ENCODE peak calls at places on chromosomes 13 and 19, in seven cellular contexts. I is type B pancreatic cell, X is body of pancreas, K is breast epithelium, A is tibial artery, Y is pancreas, R is B cell. C is an unnamed sample.

GRCh38 chr13:100828226-100828625 is 153.6 kb upstream of the TMTC4 start:
- DNase-seq in I (no peak), X (no peak), K (no peak), A (no peak), Y (no peak), R (no peak), C (no peak)

GRCh38 chr13:67119481-67119883 is 110.7 kb downstream of the PCDH9 start:
- DNase-seq in I (no peak), X (no peak), K (no peak), A (no peak), Y (no peak), R (no peak), C (no peak)

GRCh38 chr13:113724780-113725315 is 34.2 kb upstream of the TMEM255B start:
- DNase-seq in I (no peak), X (peak; percentile 81), K (peak; percentile 79), A (peak; percentile 67), Y (peak; percentile 82), R (peak; percentile 88), C (peak; percentile 85)

GRCh38 chr19:15869109-15869555 is 28.7 kb downstream of the CYP4F2 start:
- DNase-seq in I (no peak), X (peak; percentile 32), K (peak; percentile 26), A (peak; percentile 24), Y (peak; percentile 21), R (no peak), C (peak; percentile 56)

GRCh38 chr19:33823341-33823740 is 26.7 kb downstream of the KCTD15 start:
- DNase-seq in I (no peak), X (no peak), K (no peak), A (no peak), Y (no peak), R (no peak), C (no peak)

GRCh38 chr13:24097064-24097463 is 63.5 kb upstream of the SPATA13 start:
- DNase-seq in I (no peak), X (no peak), K (no peak), A (no peak), Y (no peak), R (no peak), C (no peak)

GRCh38 chr13:62760724-62761123 is 1345.1 kb upstream of the PCDH20 start:
- DNase-seq in I (no peak), X (no peak), K (no peak), A (no peak), Y (no peak), R (no peak), C (no peak)

GRCh38 chr13:90686438-90686837 is 661.0 kb upstream of the MIR17HG start:
- DNase-seq in I (no peak), X (no peak), K (no peak), A (no peak), Y (no peak), R (no peak), C (no peak)

GRCh38 chr19:5436101-5436947 is 18.9 kb upstream of the ZNRF4 start:
- DNase-seq in I (peak; percentile 88), X (no peak), K (no peak), A (no peak), Y (no peak), R (no peak), C (peak; percentile 52)

GRCh38 chr13:41842029-41842428 is 118.9 kb downstream of the VWA8 start:
- DNase-seq in I (no peak), X (no peak), K (no peak), A (no peak), Y (no peak), R (no peak), C (no peak)

GRCh38 chr19:5172859-5173577 is 167.6 kb downstream of the PTPRS start:
- DNase-seq in I (no peak), X (no peak), K (no peak), A (peak; percentile 58), Y (no peak), R (no peak), C (no peak)

DNA sequence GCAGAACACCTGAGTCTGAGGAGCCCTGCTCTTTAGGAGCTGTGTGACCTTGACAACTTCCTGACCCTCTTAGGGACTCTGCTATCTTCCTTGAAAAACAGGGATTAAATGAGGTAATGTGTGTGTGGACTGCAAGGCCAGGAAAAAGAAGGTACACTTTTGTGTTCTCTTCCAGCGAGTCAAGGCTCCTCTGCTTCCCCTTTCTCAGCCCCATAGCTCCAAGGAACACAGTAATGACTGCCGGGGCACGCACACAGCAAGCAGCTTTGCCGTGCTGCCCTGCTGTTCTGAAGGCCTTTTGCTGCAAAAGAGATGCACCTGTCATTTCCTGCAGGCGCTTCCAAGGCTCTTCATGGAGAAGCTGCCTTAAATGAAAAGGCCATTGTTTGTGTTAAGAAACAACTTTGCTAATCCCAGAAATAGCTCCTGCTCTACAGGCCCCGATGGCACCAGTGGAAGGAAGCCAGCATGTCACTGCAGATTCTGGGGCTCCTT is 84.6 kb downstream of the CYSLTR2 start:
- DNase-seq in I (no peak), X (no peak), K (no peak), A (no peak), Y (no peak), R (no peak), C (no peak)
- TF ChIP-seq CTCF in I (no peak), X (no peak), K (no peak), A (no peak), Y (no peak), R (no peak), C (no peak)

DNA sequence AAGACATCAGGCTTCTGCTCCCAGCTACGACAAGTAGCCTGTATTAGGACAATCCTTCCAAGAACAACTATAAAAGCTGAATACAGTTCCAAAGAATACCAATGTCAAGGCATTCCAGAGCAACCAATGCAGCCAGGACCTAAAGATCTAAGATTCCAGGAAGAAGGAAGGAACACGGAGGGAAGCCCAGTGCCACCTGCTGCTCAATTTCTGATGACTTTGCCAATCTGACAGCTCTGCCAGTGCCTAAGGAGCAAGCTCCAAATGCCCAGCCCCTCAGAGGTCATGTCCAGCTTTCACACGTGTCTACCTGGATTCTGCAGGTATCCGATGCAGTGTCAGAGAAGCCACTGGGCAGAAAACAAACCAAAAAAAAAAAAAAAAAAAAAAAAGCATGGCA is 164.4 kb downstream of the IRS2 start:
- DNase-seq in I (no peak), X (no peak), K (no peak), A (no peak), Y (no peak), R (no peak), C (no peak)
- TF ChIP-seq CTCF in I (no peak), X (no peak), K (no peak), A (no peak), Y (no peak), R (no peak), C (no peak)

GRCh38 chr13:30253830-30254229 is 53.5 kb downstream of the KATNAL1 start:
- DNase-seq in I (no peak), X (no peak), K (no peak), A (no peak), Y (no peak), R (no peak), C (no peak)

GRCh38 chr13:30255696-30256095 is 51.7 kb downstream of the KATNAL1 start:
- DNase-seq in I (no peak), X (no peak), K (no peak), A (no peak), Y (no peak), R (no peak), C (no peak)

GRCh38 chr13:30257433-30258099 is 49.8 kb downstream of the KATNAL1 start:
- DNase-seq in I (no peak), X (no peak), K (no peak), A (no peak), Y (no peak), R (no peak), C (peak; percentile 34)

GRCh38 chr13:30256713-30257432 is 50.5 kb downstream of the KATNAL1 start:
- DNase-seq in I (no peak), X (no peak), K (no peak), A (no peak), Y (no peak), R (no peak), C (no peak)
- TF ChIP-seq CTCF in I (no peak), X (no peak), K (no peak), A (no peak), Y (no peak), R (no peak), C (no peak)

DNA sequence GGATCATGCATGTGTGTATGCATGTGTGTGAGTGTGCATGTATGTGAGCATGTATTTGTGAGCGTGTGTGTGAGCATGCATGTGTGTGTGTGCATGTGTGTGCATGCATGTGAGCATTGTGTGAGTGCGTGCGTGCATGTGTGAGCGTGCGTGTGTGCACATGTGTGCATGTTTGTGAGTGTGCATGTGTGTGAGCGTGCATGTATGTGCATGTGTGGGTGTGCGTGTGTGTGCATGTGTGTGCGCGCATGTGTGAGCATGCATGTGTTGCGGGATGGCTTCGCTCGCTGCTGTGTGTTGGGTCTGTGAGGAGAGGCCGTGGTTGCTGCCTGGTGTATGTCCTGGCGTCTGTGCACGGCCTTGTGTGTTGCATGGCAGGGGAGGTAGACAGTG is 32.4 kb downstream of the PAK4 start:
- DNase-seq in I (no peak), X (no peak), K (no peak), A (no peak), Y (no peak), R (no peak), C (no peak)
- TF ChIP-seq CTCF in I (no peak), X (no peak), K (no peak), A (no peak), Y (no peak), R (no peak), C (no peak)